ENCODE peak calls at places on chromosomes 7 and 10, in six cellular contexts. P is endothelial cell of umbilical vein, T is neural progenitor cell, F is MM.1S, K is astrocyte, R is PC-3. U is an unnamed sample. For H3K36me3, the result is how much of the 10 kb centered on the place peaks cover.

GRCh38 chr7:107715531-107715930 is 28.4 kb upstream of the CBLL1 start:
- DNase-seq in F (no peak), P (peak), K (peak), T (no peak), R (peak), U (no peak)

GRCh38 chr7:23938937-23939552 is 229.0 kb downstream of the STK31 start:
- DNase-seq in P (no peak), R (peak), K (peak), F (peak), T (peak), U (peak)

GRCh38 chr7:74351836-74352235 is 62.6 kb downstream of the CLIP2 start:
- DNase-seq in T (no peak), F (no peak), K (no peak), R (no peak), P (no peak), U (no peak)

GRCh38 chr10:71757450-71757918 is 15.8 kb downstream of the VSIR start:
- DNase-seq in T (peak), K (no peak), P (no peak), F (no peak), R (no peak), U (no peak)

GRCh38 chr10:43375401-43376020 is 4.1 kb downstream of the FXYD4 start:
- DNase-seq in T (no peak), P (no peak), R (no peak), F (no peak), K (no peak), U (no peak)

GRCh38 chr10:34200355-34200901 is 614.7 kb downstream of the PARD3 start:
- DNase-seq in K (no peak), T (no peak), F (no peak), P (no peak), R (no peak), U (no peak)

GRCh38 chr7:46163245-46163644 is 242.2 kb upstream of the IGFBP3 start:
- DNase-seq in R (no peak), T (no peak), P (no peak), F (no peak), K (no peak), U (no peak)

GRCh38 chr10:126058104-126058503 is 161.7 kb downstream of the FANK1 start:
- DNase-seq in K (no peak), F (no peak), T (no peak), R (no peak), P (no peak), U (no peak)

GRCh38 chr7:22561356-22561755 is 61.4 kb upstream of the STEAP1B start:
- DNase-seq in K (peak), T (peak), R (peak), F (no peak), P (peak), U (peak)

GRCh38 chr7:118214833-118215182 is 9.7 kb upstream of the ANKRD7 start:
- DNase-seq in R (no peak), K (no peak), T (no peak), P (no peak), F (no peak), U (no peak)
- H2AFZ ChIP-seq in R (no peak), K (peak), T (no peak), P (peak), F (peak), U (peak)

DNA sequence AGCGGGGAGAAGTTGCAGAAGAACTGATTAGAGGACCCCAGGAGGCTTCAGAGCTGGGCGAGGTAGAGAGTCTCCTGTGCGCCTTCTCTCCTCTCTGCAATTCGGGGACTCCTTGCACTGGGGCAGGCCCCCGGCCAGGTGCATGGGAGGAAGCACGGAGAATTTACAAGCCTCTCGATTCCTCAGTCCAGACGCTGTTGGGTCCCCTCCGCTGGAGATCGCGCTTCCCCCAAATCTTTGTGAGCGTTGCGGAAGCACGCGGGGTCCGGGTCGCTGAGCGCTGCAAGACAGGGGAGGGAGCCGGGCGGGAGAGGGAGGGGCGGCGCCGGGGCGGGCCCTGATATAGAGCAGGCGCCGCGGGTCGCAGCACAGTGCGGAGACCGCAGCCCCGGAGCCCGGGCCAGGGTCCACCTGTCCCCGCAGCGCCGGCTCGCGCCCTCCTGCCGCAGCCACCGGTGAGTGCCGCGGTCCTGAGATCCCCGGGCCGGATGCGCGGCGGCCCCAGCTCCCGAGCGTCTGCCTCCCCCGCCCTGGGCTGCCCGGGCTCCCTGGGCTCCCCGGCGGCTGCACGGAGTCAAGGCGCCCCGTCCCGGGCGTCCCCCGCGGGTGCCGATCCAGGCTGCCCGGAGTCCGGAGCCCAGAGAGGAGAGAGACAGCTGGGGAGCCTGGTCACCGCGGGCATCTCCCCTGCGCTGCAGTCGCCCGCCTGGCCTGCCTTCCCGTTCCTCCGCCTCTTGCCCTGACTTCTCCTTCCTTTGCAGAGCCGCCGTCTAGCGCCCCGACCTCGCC is at the start of gene PLAU:
- DNase-seq in K (no peak), F (no peak), R (peak), T (peak), P (peak), U (peak)
- TF ChIP-seq EZH2 in K (no peak), F (no peak), R (no peak), T (peak), P (no peak), U (no peak)

DNA sequence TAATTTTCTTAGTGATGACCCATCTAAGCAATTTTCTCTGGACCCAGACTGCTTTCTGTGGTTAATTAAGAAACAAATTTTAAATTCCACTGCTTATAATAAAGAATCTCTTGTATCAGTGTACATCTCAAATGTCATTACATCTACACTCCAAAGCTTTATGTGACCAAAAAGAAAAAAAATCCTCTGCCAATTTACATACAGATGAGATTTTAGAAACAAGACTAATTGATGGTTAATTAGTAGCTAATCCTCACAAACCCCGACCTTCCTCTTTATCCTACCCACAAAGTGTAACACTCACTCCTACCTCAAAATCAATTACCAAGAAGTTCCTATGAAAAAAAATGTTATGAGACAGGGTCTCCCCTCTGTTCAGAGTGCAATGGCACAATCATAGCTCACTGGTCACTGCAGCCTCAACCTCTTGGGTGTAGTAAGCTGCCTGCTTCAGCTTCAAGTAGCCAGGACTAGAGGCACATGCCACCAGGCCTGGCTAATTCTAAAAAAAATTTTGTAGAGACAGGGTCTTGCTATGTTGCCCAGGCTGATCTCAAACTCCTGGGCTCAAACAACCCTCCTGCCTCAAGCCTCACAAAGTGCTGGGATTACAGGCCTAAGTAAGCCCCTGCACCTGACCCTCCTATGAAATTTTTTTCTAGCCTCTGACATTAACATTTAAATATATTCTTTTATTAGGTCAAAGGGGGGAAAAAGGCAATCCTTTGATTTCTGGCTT is 14.8 kb downstream of the KIF5B start:
- DNase-seq in T (no peak), F (no peak), P (no peak), K (no peak), R (no peak), U (no peak)
- H3K36me3 ChIP-seq in T (under half), F (under half), P (half or more), K (under half), R (under half), U (half or more)

GRCh38 chr7:29917583-29917982 is 72.0 kb downstream of the SCRN1 start:
- DNase-seq in R (no peak), F (no peak), T (no peak), K (no peak), P (no peak), U (no peak)
- H2AFZ ChIP-seq in R (no peak), F (no peak), T (no peak), K (no peak), P (no peak), U (no peak)

DNA sequence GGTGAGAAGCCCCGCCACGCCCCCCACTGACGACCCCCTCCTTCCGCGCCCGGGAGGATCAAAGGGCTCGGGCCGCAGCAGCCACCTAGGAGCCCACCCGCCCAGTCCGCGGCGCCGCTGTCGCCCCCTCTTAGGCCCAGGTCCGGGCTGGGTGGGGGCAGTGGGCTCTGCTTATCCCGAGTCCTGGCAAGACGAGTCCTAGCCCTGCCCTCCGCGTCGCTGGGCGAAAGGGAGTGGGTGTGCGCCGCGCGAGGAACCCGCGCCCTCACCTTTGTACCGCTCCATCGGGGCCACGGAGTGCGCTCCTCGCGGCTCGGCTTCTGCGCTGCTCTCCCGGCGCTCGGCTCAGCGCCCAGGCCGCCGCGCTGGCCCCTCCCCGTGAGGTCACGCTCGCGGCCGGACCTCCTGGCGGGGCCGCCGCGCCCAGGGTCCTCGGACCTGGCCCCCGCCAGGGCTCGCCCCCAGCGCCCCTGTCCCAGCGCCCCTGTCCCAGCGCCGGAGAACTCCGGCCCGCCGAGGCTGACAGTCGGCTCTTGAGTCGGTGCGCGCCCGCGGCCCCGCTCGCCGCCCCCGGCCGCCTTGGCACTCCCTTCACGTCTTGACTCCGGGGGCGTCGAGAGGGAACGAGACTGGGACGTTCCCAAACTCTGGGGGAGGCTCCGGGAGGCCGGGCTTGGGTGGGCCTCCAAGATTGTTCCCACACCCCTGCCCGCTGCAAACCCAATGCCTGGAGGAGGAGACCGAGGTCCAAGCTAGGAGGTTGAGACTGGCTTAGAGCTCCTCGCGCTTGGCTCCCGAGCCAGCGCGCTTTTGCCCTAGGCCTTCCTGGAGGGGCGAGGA is at the start of gene AFAP1L2:
- DNase-seq in K (no peak), F (no peak), R (peak), T (peak), P (no peak), U (peak)
- TF ChIP-seq EZH2 in K (peak), F (no peak), R (no peak), T (peak), P (peak), U (peak)

GRCh38 chr7:112616295-112616694 is 135.5 kb downstream of the LSMEM1 start:
- DNase-seq in T (no peak), R (no peak), P (no peak), K (no peak), F (no peak), U (no peak)

GRCh38 chr7:112619343-112619742 is 138.6 kb downstream of the LSMEM1 start:
- DNase-seq in F (no peak), R (no peak), T (no peak), K (no peak), P (no peak), U (no peak)

GRCh38 chr7:112624416-112624815 is 143.6 kb downstream of the LSMEM1 start:
- DNase-seq in P (no peak), T (no peak), F (no peak), R (no peak), K (no peak), U (no peak)

DNA sequence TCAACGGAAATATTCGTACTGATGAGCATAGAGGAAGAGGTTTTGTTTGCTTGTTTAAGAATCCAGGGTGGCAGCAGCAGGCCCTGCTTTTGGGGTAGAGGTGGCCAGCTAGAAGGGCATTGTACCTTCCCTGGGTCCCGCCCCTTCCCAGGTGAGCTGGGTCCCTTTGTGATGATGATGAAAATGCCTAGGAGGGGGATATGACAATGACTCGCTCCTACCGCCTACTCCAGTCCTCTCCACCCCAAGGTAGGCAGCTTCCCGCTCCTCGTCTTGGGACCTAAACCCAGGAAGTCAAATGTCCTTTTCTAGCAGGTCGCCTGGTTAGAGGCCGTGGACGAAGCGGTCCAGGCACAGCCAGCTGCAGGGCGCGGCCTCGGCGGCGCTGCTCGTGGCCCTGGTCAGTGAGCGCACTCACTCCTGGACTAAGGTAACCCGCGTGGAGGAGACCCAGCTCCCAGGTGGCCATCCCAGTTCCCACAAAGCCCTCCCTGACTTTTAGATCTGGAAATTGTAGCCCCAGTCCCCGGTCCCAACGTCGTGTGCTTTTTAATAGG is 141.4 kb downstream of the LSMEM1 start:
- DNase-seq in R (no peak), F (no peak), K (no peak), T (no peak), P (no peak), U (no peak)
- H3K36me3 ChIP-seq in R (under half), F (under half), K (under half), T (under half), P (under half), U (under half)

U was measured in GM23248.